ENCODE peak calls at places on chromosome 7, in five cellular contexts. O is fibroblast of lung, L is uterus, E is adrenal gland, A is WERI-Rb-1. U is an unnamed sample.

GRCh38 chr7:142855756-142856564 is 1.1 kb downstream of the EPHB6 start:
- DNase-seq in O (peak; percentile 21), L (peak; percentile 49), E (no peak), A (no peak), U (peak; percentile 45)

GRCh38 chr7:116177009-116177408 is 33.3 kb upstream of the TES start:
- DNase-seq in O (peak; percentile 8), L (no peak), E (no peak), A (no peak), U (no peak)

GRCh38 chr7:74092321-74092963 is 8.8 kb downstream of the LIMK1 start:
- DNase-seq in O (no peak), L (no peak), E (no peak), A (no peak), U (peak; percentile 25)

GRCh38 chr7:22397981-22398380 is 41.0 kb upstream of the RAPGEF5 start:
- DNase-seq in O (peak; percentile 22), L (no peak), E (no peak), A (peak; percentile 22), U (no peak)

GRCh38 chr7:133676805-133677370 is 424.0 kb downstream of the EXOC4 start:
- DNase-seq in O (no peak), L (no peak), E (no peak), A (no peak), U (no peak)

GRCh38 chr7:142647749-142648148 is 101.5 kb upstream of the PRSS1 start:
- DNase-seq in O (no peak), L (no peak), E (no peak), A (no peak), U (no peak)

GRCh38 chr7:132508724-132509348 is 67.4 kb downstream of the PLXNA4 start:
- DNase-seq in O (no peak), L (no peak), E (no peak), A (peak; percentile 21), U (no peak)

GRCh38 chr7:43647772-43648643 is 65.1 kb downstream of the STK17A start:
- DNase-seq in O (peak; percentile 100), L (peak; percentile 80), E (peak; percentile 85), A (no peak), U (peak; percentile 59)

GRCh38 chr7:6613706-6614105 is 1.7 kb upstream of the ZNF853 start:
- DNase-seq in O (no peak), L (no peak), E (no peak), A (peak; percentile 53), U (no peak)

GRCh38 chr7:67518580-67518979 is 521.9 kb downstream of the TYW1 start:
- DNase-seq in O (no peak), L (peak; percentile 37), E (peak; percentile 29), A (no peak), U (no peak)

GRCh38 chr7:82430518-82431465 is 12.8 kb downstream of the CACNA2D1 start:
- DNase-seq in O (peak; percentile 85), L (no peak), E (no peak), A (no peak), U (no peak)

GRCh38 chr7:158284121-158284520 is 303.5 kb downstream of the PTPRN2 start:
- DNase-seq in O (no peak), L (no peak), E (no peak), A (no peak), U (no peak)

GRCh38 chr7:156907656-156908055 is 14.7 kb upstream of the LMBR1 start:
- DNase-seq in O (peak; percentile 91), L (no peak), E (no peak), A (no peak), U (no peak)

GRCh38 chr7:151727579-151728285 is 149.2 kb downstream of the PRKAG2 start:
- DNase-seq in O (peak; percentile 91), L (peak; percentile 94), E (peak; percentile 57), A (no peak), U (peak; percentile 66)

GRCh38 chr7:110224643-110225042 is 866.3 kb upstream of the LRRN3 start:
- DNase-seq in O (no peak), L (no peak), E (peak; percentile 35), A (no peak), U (no peak)

GRCh38 chr7:155298288-155298833 is 683 bp downstream of the INSIG1 start:
- DNase-seq in O (no peak), L (no peak), E (peak; percentile 21), A (no peak), U (no peak)

GRCh38 chr7:33191326-33191725 is 62.0 kb downstream of the BBS9 start:
- DNase-seq in O (no peak), L (no peak), E (no peak), A (no peak), U (no peak)

GRCh38 chr7:107850221-107850620 is 40.8 kb upstream of the DLD start:
- DNase-seq in O (no peak), L (no peak), E (no peak), A (no peak), U (no peak)

GRCh38 chr7:45687185-45687560 is 113.0 kb downstream of the ADCY1 start:
- DNase-seq in O (no peak), L (no peak), E (no peak), A (no peak), U (no peak)

GRCh38 chr7:3309140-3309539 is 8.1 kb downstream of the SDK1 start:
- DNase-seq in O (peak; percentile 59), L (no peak), E (no peak), A (no peak), U (no peak)

GRCh38 chr7:155338632-155339320 is 41.1 kb downstream of the INSIG1 start:
- DNase-seq in O (no peak), L (no peak), E (no peak), A (no peak), U (no peak)

GRCh38 chr7:37920619-37921339 is at the start of gene EPDR1:
- DNase-seq in O (no peak), L (peak; percentile 54), E (peak; percentile 87), A (peak; percentile 73), U (peak; percentile 75)
- TF ChIP-seq CTCF in O (no peak), L (no peak), E (no peak), A (peak; percentile 46), U (peak; percentile 79)

GRCh38 chr7:56175086-56175760 is 59.0 kb upstream of the NUPR2 start:
- DNase-seq in O (no peak), L (peak; percentile 15), E (peak; percentile 81), A (no peak), U (peak; percentile 11)

GRCh38 chr7:56175784-56176183 is 59.6 kb upstream of the NUPR2 start:
- DNase-seq in O (no peak), L (no peak), E (no peak), A (no peak), U (no peak)

DNA sequence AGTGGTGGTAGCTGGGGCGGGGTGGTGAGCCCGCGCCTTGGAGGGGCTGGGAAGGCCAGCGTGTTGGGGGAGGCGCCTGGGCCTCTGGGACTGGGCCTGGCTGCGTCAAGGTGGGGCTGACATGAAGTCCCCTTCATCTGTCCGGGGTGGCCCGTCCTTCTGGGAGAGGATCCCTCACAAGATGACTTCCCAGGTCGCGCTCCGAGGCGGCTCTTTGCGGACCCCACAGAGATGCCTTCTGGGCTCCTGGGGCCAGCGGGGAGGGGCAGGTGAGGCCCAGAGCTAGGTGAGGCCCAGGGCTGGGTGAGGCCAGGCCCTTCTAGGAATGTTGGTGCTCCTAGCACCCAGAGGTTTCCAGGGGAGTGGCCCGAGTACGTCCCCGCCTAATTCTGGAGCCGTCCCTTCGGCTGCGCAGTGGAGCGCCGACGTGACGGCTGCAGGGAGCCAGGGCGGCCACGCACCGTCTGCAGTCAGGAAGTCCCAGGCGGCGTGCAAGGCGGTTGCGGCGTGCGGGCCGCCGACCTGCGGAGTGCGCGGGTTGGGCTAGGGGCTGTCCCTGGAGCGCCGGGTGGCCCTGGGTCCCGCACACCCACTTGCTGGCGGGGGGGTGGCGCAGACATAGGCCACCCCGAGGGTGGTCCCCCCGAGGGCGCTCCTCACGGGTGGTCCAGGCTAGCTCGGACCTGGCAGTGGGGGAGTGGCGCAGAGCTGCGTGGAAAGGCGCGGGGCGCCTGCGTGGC is 58.3 kb upstream of the NUPR2 start:
- DNase-seq in O (no peak), L (no peak), E (no peak), A (no peak), U (no peak)
- H3K27ac ChIP-seq in O (no peak overlapping the region), L (no peak overlapping the region), E (no peak overlapping the region), A (no peak overlapping the region), U (no peak overlapping the region)

GRCh38 chr7:101300465-101301376 is 20.9 kb downstream of the IFT22 start:
- DNase-seq in O (no peak), L (no peak), E (no peak), A (no peak), U (no peak)
- H3K27me3 ChIP-seq in O (peaks cover 45% of the 10 kb centered on the region), L (peaks cover 18% of the 10 kb centered on the region), E (peaks cover 70% of the 10 kb centered on the region), A (peaks cover 16% of the 10 kb centered on the region), U (peaks cover 100% of the 10 kb centered on the region)

DNA sequence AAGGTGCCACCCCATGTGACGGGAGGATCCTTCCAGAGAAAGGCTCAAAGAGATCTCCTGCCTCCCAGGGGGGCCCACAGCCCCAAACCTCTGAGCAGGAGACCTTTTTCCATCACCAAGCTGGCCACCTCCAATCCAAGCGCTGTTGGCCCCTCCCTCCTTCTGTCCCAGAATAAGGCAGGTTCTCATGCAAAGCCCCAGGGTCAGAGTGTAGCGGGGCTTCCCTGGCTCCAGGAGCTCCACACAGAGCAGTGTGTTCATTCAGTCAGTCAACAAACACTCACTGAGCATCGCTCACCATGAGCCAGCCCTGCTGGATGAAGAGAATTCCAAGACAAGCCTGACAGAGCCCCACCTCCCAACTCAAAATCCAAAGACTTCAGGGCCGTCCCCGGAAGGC is 39.0 kb downstream of the TNRC18 start:
- DNase-seq in O (no peak), L (no peak), E (no peak), A (no peak), U (no peak)
- TF ChIP-seq CTCF in O (no peak), L (no peak), E (no peak), A (no peak), U (no peak)

U was measured in transverse colon.